ENCODE peak calls at places on chromosomes 7 and 10, in six cellular contexts. X is neuronal stem cell; U is naive thymus-derived CD8-positive, alpha-beta T cell; V is lower lobe of right lung; Q is HepG2; L is stimulated activated CD4-positive, alpha-beta T cell treated with anti-CD3 and anti-CD28 coated beads, Interleukin-2, amount 100 ng/mL, for 48 hours. F is an unnamed sample.

GRCh38 chr10:63005246-63005645 is 127.9 kb upstream of the NRBF2 start:
- DNase-seq in L (no peak), V (no peak), X (no peak), Q (no peak), U (no peak), F (no peak)

GRCh38 chr10:132579027-132579859 is 41.7 kb downstream of the INPP5A start:
- DNase-seq in L (no peak), X (no peak), U (no peak), Q (no peak), V (no peak), F (no peak)

GRCh38 chr7:29896685-29897411 is 90.5 kb downstream of the WIPF3 start:
- DNase-seq in V (no peak), X (no peak), Q (no peak), L (no peak), U (no peak), F (no peak)

GRCh38 chr10:78889536-78890063 is 179.2 kb upstream of the ZMIZ1 start:
- DNase-seq in Q (no peak), V (no peak), X (no peak), L (no peak), U (no peak), F (no peak)

GRCh38 chr7:39647816-39648215 is 24.4 kb downstream of the RALA start:
- DNase-seq in V (no peak), U (no peak), X (no peak), L (no peak), Q (no peak), F (no peak)

GRCh38 chr10:32004161-32004591 is 52.0 kb downstream of the KIF5B start:
- DNase-seq in U (no peak), Q (peak; percentile 16), L (no peak), V (no peak), X (no peak), F (no peak)

GRCh38 chr10:113947138-113948011 is 92.9 kb downstream of the NHLRC2 start:
- DNase-seq in X (no peak), V (no peak), U (no peak), L (no peak), Q (no peak), F (no peak)

GRCh38 chr7:65216469-65216868 is 157.2 kb upstream of the ZNF92 start:
- DNase-seq in X (peak; percentile 40), U (peak; percentile 31), V (peak; percentile 64), L (peak; percentile 38), Q (peak; percentile 52), F (peak; percentile 65)

GRCh38 chr10:46293832-46294640 is 7.2 kb downstream of the ANTXRL start:
- DNase-seq in U (no peak), V (no peak), X (no peak), Q (no peak), L (no peak), F (no peak)

GRCh38 chr7:91228327-91228726 is 35.9 kb upstream of the FZD1 start:
- DNase-seq in X (no peak), V (no peak), L (no peak), Q (no peak), U (no peak), F (no peak)

F was measured in stimulated activated effector memory CD8-positive, alpha-beta T cell treated with anti-CD3 and anti-CD28 coated beads, Interleukin-12 subunit alpha, Interleukin-12 subunit beta, amount 100 ng/mL, for 72 hours.